ENCODE peak calls at places on chromosomes 4 and X, in ten cellular contexts. J is lower leg skin, R is AG09309, U is kidney epithelial cell, C is tibial nerve, F is AG10803, B is BJ, G is SK-N-SH, I is fibroblast of lung, M is HFF-Myc. P is an unnamed sample.

GRCh38 chr4:133137571-133137970 is 11.5 kb upstream of the PCDH10 start:
- DNase-seq in C (no peak), U (no peak), F (no peak), R (no peak), B (no peak), G (no peak), J (no peak), I (no peak), M (no peak), P (no peak)

GRCh38 chrX:11968470-11968869 is 169.8 kb upstream of the FRMPD4 start:
- DNase-seq in M (no peak), B (no peak), C (no peak), R (no peak), F (peak), I (peak), G (no peak), J (no peak), U (peak), P (peak)

GRCh38 chr4:94827481-94828110 is 69.8 kb downstream of the BMPR1B start:
- DNase-seq in M (peak), F (peak), C (no peak), U (peak), R (peak), I (peak), B (peak), G (no peak), J (no peak), P (peak)

GRCh38 chr4:10584042-10584441 is 100.5 kb downstream of the CLNK start:
- DNase-seq in B (peak), J (peak), U (peak), G (no peak), M (peak), I (peak), F (peak), C (peak), R (peak), P (peak)

GRCh38 chrX:119529355-119530276 is 35.6 kb downstream of the STEEP1 start:
- DNase-seq in G (no peak), I (no peak), F (no peak), U (no peak), R (no peak), C (no peak), J (no peak), M (no peak), B (no peak), P (no peak)

GRCh38 chr4:186118582-186118981 is 14.1 kb downstream of the FAM149A start:
- DNase-seq in B (no peak), J (no peak), C (no peak), G (no peak), U (no peak), F (no peak), M (no peak), I (no peak), R (no peak), P (no peak)

GRCh38 chr4:15232725-15233597 is 194.9 kb upstream of the C1QTNF7 start:
- DNase-seq in R (no peak), G (no peak), M (no peak), F (peak), I (peak), U (no peak), J (no peak), C (no peak), B (no peak), P (no peak)

GRCh38 chr4:57966987-57967760 is 857.0 kb upstream of the IGFBP7 start:
- DNase-seq in M (no peak), F (no peak), U (no peak), I (no peak), R (no peak), C (no peak), B (no peak), G (no peak), J (no peak), P (no peak)

GRCh38 chr4:23932186-23932585 is 42.3 kb upstream of the PPARGC1A start:
- DNase-seq in G (no peak), C (no peak), U (no peak), F (no peak), M (no peak), I (no peak), B (no peak), R (no peak), J (no peak), P (no peak)

GRCh38 chr4:141560056-141560455 is 76.3 kb upstream of the IL15 start:
- DNase-seq in F (peak), G (no peak), R (no peak), B (no peak), U (no peak), I (no peak), M (no peak), C (no peak), J (no peak), P (peak)

GRCh38 chr4:69214716-69215115 is at the start of gene UGT2B11:
- DNase-seq in R (no peak), B (no peak), G (no peak), I (no peak), J (no peak), F (no peak), C (no peak), U (no peak), M (no peak), P (no peak)

GRCh38 chrX:29044802-29045201 is 457.6 kb downstream of the IL1RAPL1 start:
- DNase-seq in J (no peak), B (no peak), F (no peak), R (no peak), I (peak), G (no peak), M (no peak), U (no peak), C (no peak), P (no peak)

GRCh38 chr4:6909113-6909969 is at the start of gene TBC1D14:
- DNase-seq in I (peak), J (peak), R (no peak), G (peak), B (no peak), M (no peak), C (peak), F (peak), U (no peak), P (no peak)

GRCh38 chrX:12434493-12434892 is 296.2 kb downstream of the FRMPD4 start:
- DNase-seq in J (no peak), F (no peak), U (no peak), B (no peak), I (no peak), C (no peak), R (no peak), M (no peak), G (no peak), P (no peak)

GRCh38 chrX:43661521-43662240 is 5.6 kb downstream of the MAOA start:
- DNase-seq in I (peak), J (no peak), U (no peak), F (peak), B (no peak), R (no peak), C (peak), G (no peak), M (no peak), P (no peak)

GRCh38 chr4:122700178-122700725 is 32.3 kb upstream of the BBS12 start:
- DNase-seq in M (peak), F (no peak), R (no peak), G (peak), C (no peak), J (no peak), I (peak), B (no peak), U (no peak), P (peak)

GRCh38 chr4:168221298-168221697 is 97.3 kb downstream of the DDX60 start:
- DNase-seq in M (peak), R (peak), F (peak), B (peak), G (no peak), U (no peak), I (peak), J (no peak), C (peak), P (no peak)

GRCh38 chr4:88517825-88518224 is 5.8 kb downstream of the PYURF start:
- DNase-seq in C (no peak), M (no peak), J (no peak), G (no peak), R (no peak), I (no peak), F (no peak), U (no peak), B (no peak), P (no peak)

GRCh38 chr4:24794916-24795665 is at the start of gene SOD3:
- DNase-seq in M (no peak), B (peak), C (peak), G (no peak), J (peak), R (peak), I (peak), U (peak), F (peak), P (peak)

GRCh38 chr4:187380181-187380581 is 615.4 kb upstream of the ZFP42 start:
- DNase-seq in M (no peak), I (no peak), U (no peak), G (no peak), F (no peak), C (no peak), B (no peak), J (no peak), R (no peak), P (no peak)

GRCh38 chrX:100194073-100194775 is 215.8 kb downstream of the PCDH19 start:
- DNase-seq in G (no peak), C (no peak), B (no peak), U (no peak), I (no peak), R (no peak), F (no peak), M (no peak), J (no peak), P (no peak)

GRCh38 chrX:17294561-17294960 is 80.4 kb upstream of the NHS start:
- DNase-seq in J (no peak), I (no peak), G (no peak), U (no peak), C (no peak), B (no peak), F (no peak), R (no peak), M (no peak), P (no peak)

GRCh38 chrX:110795645-110796510 is at the start of gene CHRDL1:
- DNase-seq in C (peak), R (no peak), F (no peak), U (no peak), G (peak), M (no peak), B (no peak), I (peak), J (peak), P (no peak)

GRCh38 chrX:115491766-115492165 is 69.2 kb upstream of the PLS3 start:
- DNase-seq in C (no peak), B (no peak), U (no peak), J (no peak), I (no peak), R (no peak), F (peak), M (no peak), G (no peak), P (no peak)

GRCh38 chrX:110847334-110847733 is 51.7 kb upstream of the CHRDL1 start:
- DNase-seq in G (peak), R (peak), U (no peak), B (no peak), J (no peak), M (no peak), C (peak), I (peak), F (peak), P (no peak)

GRCh38 chr4:36551697-36552214 is 270.3 kb downstream of the DTHD1 start:
- DNase-seq in R (no peak), C (no peak), F (no peak), G (no peak), U (no peak), J (no peak), I (no peak), M (no peak), B (no peak), P (no peak)

GRCh38 chr4:113472864-113473263 is 288.7 kb downstream of the CAMK2D start:
- DNase-seq in F (no peak), G (no peak), C (no peak), R (no peak), B (no peak), I (no peak), U (no peak), M (no peak), J (no peak), P (no peak)

GRCh38 chrX:115689931-115690330 is 129.0 kb downstream of the PLS3 start:
- DNase-seq in M (no peak), C (no peak), J (no peak), F (peak), I (peak), R (no peak), G (no peak), U (no peak), B (peak), P (no peak)

GRCh38 chr4:110484029-110484428 is 8.1 kb downstream of the ENPEP start:
- DNase-seq in F (no peak), C (no peak), M (no peak), R (no peak), U (no peak), I (no peak), J (no peak), B (no peak), G (no peak), P (no peak)

DNA sequence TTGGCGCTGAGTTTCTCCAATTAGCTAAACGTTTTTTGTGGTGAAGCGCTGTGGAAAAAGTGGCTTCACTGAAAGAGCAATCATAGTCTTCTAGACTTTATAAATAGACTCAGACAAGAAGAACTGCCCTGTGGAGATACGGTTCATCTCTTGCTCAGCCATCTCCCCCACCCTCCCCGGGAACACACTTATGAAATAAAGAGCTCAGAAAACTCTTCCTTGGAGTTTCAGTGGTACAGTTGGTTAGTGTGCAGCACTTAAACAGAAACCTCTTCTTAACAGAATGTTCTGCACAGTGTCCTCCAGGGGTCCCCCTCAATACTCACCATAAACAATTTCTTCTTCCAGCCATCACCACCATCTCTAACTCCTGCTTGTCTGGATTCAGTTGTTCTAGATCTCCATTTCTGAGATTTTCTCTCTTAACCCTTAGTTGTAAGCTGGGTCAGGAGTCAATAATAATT is 313.0 kb downstream of the ARHGAP10 start:
- DNase-seq in I (no peak), B (no peak), F (no peak), J (no peak), M (no peak), R (no peak), G (peak), U (no peak), C (no peak), P (no peak)
- TF ChIP-seq CTCF in I (peak), B (no peak), F (peak), J (no peak), M (no peak), R (peak), G (peak), U (peak), C (no peak), P (peak)

DNA sequence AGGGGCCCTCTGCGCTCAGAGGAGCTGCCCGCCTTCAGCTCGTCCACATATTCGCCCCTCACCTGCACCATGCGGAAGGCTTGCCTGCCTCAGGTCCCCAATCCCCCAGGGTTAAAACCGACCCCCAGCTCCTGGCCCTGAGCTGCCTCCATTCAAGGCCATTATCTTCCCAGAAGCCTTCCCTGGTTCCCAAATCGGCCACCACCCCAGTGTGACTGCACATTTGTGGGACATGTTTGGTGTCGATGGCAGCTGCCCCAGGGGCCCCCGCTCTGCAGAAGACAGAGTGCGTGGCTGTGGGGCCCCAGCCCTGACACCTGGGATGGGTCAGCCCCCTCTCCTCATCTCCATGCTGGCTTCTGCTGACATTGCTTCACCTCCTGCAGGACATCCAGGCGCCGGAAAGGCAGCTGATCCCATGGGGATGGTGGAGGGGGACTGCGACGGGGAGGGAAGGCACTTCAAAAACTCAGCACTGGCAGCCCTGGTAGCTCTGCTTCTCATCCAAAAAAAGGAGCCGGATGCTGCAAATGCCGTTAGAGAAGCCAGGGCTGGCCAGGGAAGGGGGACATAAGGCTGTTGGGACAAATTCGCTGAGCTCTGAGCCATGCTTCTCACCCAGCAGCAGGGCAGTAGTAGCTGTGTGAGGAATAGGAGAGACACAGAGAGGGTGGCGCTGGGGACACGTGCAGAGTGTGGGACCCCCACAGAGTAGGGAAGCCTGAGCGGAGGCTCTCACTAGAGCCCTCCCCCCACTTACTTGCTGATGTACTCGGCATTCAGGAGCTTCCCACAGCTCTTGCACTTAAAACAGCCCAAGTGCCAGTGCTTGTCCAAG is 78.5 kb downstream of the ABLIM2 start:
- DNase-seq in G (no peak), J (no peak), R (no peak), C (no peak), M (no peak), F (no peak), I (no peak), B (no peak), U (no peak), P (no peak)
- H3K4me3 ChIP-seq in G (no peak), J (no peak), R (no peak), C (no peak), M (no peak), F (no peak), I (no peak), B (no peak), U (no peak), P (no peak)

GRCh38 chr4:21385706-21386105 is 562.9 kb downstream of the KCNIP4 start:
- DNase-seq in J (no peak), M (no peak), R (no peak), C (no peak), F (no peak), B (no peak), I (no peak), G (no peak), U (no peak), P (no peak)

GRCh38 chr4:21387683-21388082 is 560.9 kb downstream of the KCNIP4 start:
- DNase-seq in M (no peak), G (no peak), J (no peak), I (no peak), R (no peak), C (no peak), B (no peak), F (no peak), U (no peak), P (no peak)

GRCh38 chr4:21380861-21381260 is 567.7 kb downstream of the KCNIP4 start:
- DNase-seq in J (no peak), C (no peak), U (no peak), B (no peak), G (no peak), M (no peak), F (no peak), I (no peak), R (no peak), P (no peak)

DNA sequence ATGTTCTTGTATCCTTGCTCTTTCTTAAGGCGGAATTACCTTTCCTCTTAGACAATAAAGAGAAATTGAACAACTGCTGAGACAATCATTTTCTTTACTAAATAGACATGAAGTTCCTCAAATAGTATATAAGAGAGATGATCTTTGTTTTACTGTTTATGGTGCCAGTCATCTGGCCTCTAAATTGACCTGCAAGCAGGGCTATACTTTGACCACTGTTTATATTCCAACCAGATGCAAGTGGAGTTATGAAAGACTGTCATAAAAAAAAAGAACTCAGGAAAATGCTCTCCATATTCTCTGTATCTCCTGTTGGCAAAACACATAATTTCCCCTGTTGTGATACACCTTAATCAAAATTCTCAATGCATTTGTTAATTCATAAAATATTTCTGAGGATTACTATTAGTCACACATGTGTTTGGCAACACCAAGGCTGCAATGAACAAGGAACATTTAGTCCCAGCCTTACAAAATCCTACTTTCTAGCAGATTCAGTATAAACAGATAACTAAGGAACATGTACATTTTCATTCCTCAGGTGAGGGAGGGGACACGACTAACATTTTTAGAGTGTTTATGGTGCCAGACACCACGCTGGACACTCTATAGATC is 562.3 kb downstream of the KCNIP4 start:
- DNase-seq in F (no peak), U (no peak), G (no peak), J (no peak), I (no peak), M (no peak), C (no peak), B (no peak), R (no peak), P (no peak)
- TF ChIP-seq CTCF in F (no peak), U (no peak), G (no peak), J (no peak), I (no peak), M (no peak), C (no peak), B (no peak), R (no peak), P (no peak)

DNA sequence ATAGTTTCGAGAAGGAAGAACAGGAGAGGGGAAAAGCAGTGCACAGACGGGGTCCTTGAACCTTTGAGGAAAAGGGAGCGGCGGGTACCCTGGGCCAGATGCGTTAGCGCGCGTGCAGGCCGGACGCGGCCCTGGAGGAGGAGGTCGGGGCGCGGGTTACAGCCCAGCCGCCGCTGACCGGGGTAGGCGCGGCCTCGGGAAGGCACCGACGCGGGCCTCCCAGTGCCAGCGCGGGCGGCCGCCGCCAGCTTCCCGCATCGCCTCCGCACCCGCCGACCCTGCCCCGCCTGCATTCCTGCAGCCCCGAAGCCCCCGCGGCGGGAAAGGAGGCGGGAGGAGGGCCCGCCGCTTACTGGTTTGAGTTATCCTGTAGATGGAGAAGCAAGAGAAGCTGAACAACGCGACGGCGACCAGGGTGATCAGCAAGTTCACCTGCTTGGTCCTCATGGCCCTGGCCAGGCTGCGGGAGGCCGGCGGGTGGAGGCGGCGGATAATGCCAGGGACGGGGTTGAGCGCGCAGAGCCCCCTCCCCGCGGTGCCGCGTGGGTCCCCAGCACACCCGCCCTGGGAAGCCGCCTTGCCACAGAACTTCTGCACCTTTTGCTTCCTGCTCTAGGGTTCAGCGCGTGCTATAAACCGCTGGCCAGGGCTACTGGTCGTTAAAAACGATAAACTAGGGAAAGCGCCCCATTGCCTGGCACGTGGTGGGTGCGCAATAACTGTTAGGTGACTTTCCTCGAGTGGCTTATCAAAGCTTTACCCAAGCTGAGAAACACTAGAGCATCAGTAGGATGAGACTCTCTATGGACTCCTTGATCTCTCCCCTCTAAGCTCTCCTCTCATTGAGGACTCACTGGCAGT is at the start of gene MGAT4D:
- DNase-seq in G (peak), I (peak), B (no peak), M (no peak), R (no peak), C (no peak), F (no peak), J (no peak), U (no peak), P (no peak)
- H3K4me3 ChIP-seq in G (no peak), I (no peak), B (no peak), M (no peak), R (no peak), C (no peak), F (no peak), J (no peak), U (peak), P (peak)

DNA sequence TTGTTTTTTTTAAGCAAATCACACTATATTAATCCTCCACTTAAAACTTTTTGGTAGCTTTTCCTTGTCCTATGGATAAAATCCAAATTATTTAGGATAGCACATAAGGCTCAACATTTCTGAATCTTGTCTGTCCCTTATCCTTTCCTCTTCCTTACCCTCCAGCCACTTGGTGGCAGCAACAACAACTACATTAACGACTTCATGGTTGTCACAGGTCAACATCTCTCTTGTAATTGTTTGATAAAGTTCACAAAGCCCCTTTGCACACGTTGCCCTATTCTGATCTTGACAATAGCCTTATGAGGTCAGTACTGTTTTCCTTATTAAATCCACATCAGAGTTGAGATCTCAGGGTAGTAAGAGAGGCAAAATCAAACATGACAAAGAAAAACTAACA is 269.0 kb upstream of the PABPC4L start:
- DNase-seq in F (no peak), C (no peak), J (no peak), M (peak), R (no peak), G (no peak), U (no peak), B (no peak), I (peak), P (no peak)
- TF ChIP-seq CTCF in F (no peak), C (no peak), J (no peak), M (no peak), R (no peak), G (peak), U (peak), B (no peak), I (no peak), P (peak)

P was measured in epithelial cell of proximal tubule.